ENCODE peak calls at places on chromosomes 6 and 20, in eight cellular contexts. J is effector memory CD4-positive, alpha-beta T cell; N is activated T-cell treated with anti-CD3 and anti-CD28 coated beads, Interleukin-2, amount 50 U/mL, for 4 hours; T is NK-92 treated with Interleukin-12 subunit alpha and Interleukin-12 subunit beta, amount 100 ng/mL, for 24 hours; H is stimulated activated CD8-positive, alpha-beta memory T cell treated with anti-CD3 and anti-CD28 coated beads, Interleukin-7, amount 100 ng/mL, for 4 hours; A is GOT3; F is T1000; B is central memory CD4-positive, alpha-beta T cell. C is an unnamed sample.

GRCh38 chr6:71291991-71292390 is 3.4 kb downstream of the OGFRL1 start:
- DNase-seq in J (no peak), N (no peak), T (no peak), H (no peak), A (no peak), F (no peak), B (no peak), C (no peak)

GRCh38 chr20:33673411-33674293 is 576 bp downstream of the NECAB3 start:
- DNase-seq in J (no peak), N (no peak), T (no peak), H (no peak), A (no peak), F (no peak), B (no peak), C (peak; percentile 73)

GRCh38 chr6:123909989-123910388 is 106.3 kb downstream of the NKAIN2 start:
- DNase-seq in J (no peak), N (no peak), T (no peak), H (no peak), A (no peak), F (no peak), B (no peak), C (no peak)

GRCh38 chr6:129608886-129609540 is 101.0 kb downstream of the ARHGAP18 start:
- DNase-seq in J (no peak), N (no peak), T (no peak), H (no peak), A (no peak), F (no peak), B (no peak), C (no peak)

GRCh38 chr6:35310265-35310831 is 12.7 kb downstream of the DEF6 start:
- DNase-seq in J (no peak), N (no peak), T (no peak), H (no peak), A (no peak), F (no peak), B (peak; percentile 20), C (no peak)

GRCh38 chr6:71395731-71396409 is 107.3 kb downstream of the OGFRL1 start:
- DNase-seq in J (no peak), N (no peak), T (no peak), H (no peak), A (no peak), F (no peak), B (no peak), C (no peak)

GRCh38 chr6:125587624-125588023 is 161.8 kb upstream of the HEY2 start:
- DNase-seq in J (no peak), N (no peak), T (no peak), H (no peak), A (no peak), F (no peak), B (no peak), C (no peak)

GRCh38 chr6:98782772-98783171 is 51.6 kb upstream of the POU3F2 start:
- DNase-seq in J (no peak), N (no peak), T (no peak), H (no peak), A (no peak), F (no peak), B (no peak), C (no peak)

GRCh38 chr6:158406736-158407135 is 94.5 kb downstream of the TULP4 start:
- DNase-seq in J (no peak), N (no peak), T (no peak), H (no peak), A (no peak), F (no peak), B (no peak), C (no peak)

GRCh38 chr20:62219101-62219991 is 732 bp downstream of the HRH3 start:
- DNase-seq in J (no peak), N (no peak), T (no peak), H (no peak), A (no peak), F (no peak), B (no peak), C (no peak)

GRCh38 chr20:43960231-43960630 is 45.6 kb downstream of the TOX2 start:
- DNase-seq in J (no peak), N (no peak), T (no peak), H (no peak), A (no peak), F (no peak), B (no peak), C (no peak)

GRCh38 chr6:33752139-33753015 is 5.7 kb upstream of the IP6K3 start:
- DNase-seq in J (no peak), N (no peak), T (no peak), H (no peak), A (no peak), F (no peak), B (no peak), C (no peak)

GRCh38 chr20:59152559-59153354 is 10.9 kb upstream of the ZNF831 start:
- DNase-seq in J (no peak), N (no peak), T (no peak), H (no peak), A (no peak), F (no peak), B (no peak), C (no peak)

GRCh38 chr20:36575066-36575743 is 1.8 kb downstream of the TGIF2 start:
- DNase-seq in J (no peak), N (no peak), T (no peak), H (no peak), A (no peak), F (no peak), B (no peak), C (peak; percentile 57)

GRCh38 chr6:108661430-108661829 is 100.7 kb downstream of the FOXO3 start:
- DNase-seq in J (no peak), N (no peak), T (no peak), H (no peak), A (no peak), F (no peak), B (no peak), C (no peak)

GRCh38 chr6:168666751-168667427 is 225.9 kb downstream of the SMOC2 start:
- DNase-seq in J (no peak), N (no peak), T (no peak), H (no peak), A (no peak), F (no peak), B (no peak), C (no peak)

GRCh38 chr6:32937230-32937633 is 3.6 kb downstream of the HLA-DMB start:
- DNase-seq in J (no peak), N (no peak), T (no peak), H (no peak), A (no peak), F (no peak), B (no peak), C (no peak)

GRCh38 chr20:54103067-54103761 is 32.8 kb upstream of the BCAS1 start:
- DNase-seq in J (peak; percentile 22), N (peak; percentile 68), T (peak; percentile 47), H (peak; percentile 54), A (no peak), F (peak; percentile 34), B (peak; percentile 37), C (peak; percentile 52)

GRCh38 chr6:73367761-73368355 is 1.8 kb downstream of the OOEP start:
- DNase-seq in J (no peak), N (no peak), T (no peak), H (no peak), A (no peak), F (no peak), B (no peak), C (no peak)

GRCh38 chr20:47043076-47043475 is 148.4 kb downstream of the EYA2 start:
- DNase-seq in J (no peak), N (no peak), T (no peak), H (no peak), A (no peak), F (no peak), B (no peak), C (no peak)

GRCh38 chr6:109493865-109494264 is 10.8 kb upstream of the ZBTB24 start:
- DNase-seq in J (no peak), N (no peak), T (no peak), H (no peak), A (no peak), F (no peak), B (no peak), C (no peak)

GRCh38 chr20:23419995-23420901 is 1.0 kb downstream of the NAPB start:
- DNase-seq in J (peak; percentile 7), N (peak; percentile 49), T (no peak), H (peak; percentile 20), A (no peak), F (no peak), B (peak; percentile 36), C (peak; percentile 71)

GRCh38 chr6:139426795-139427194 is 52.3 kb upstream of the CITED2 start:
- DNase-seq in J (no peak), N (no peak), T (no peak), H (no peak), A (no peak), F (no peak), B (no peak), C (no peak)